ENCODE peak calls at places on chromosomes 5 and 9, in five cellular contexts. R is pancreas, F is upper lobe of right lung, J is heart right ventricle, O is left ventricle myocardium inferior. A is an unnamed sample.

GRCh38 chr5:19492861-19493260 is 495.1 kb downstream of the CDH18 start:
- DNase-seq in J (no peak), F (no peak), O (no peak), R (no peak), A (no peak)

GRCh38 chr5:76529464-76530344 is 93.5 kb downstream of the F2RL2 start:
- DNase-seq in J (no peak), F (no peak), R (no peak), O (no peak), A (no peak)

GRCh38 chr5:150645070-150645700 is 4.7 kb downstream of the SYNPO start:
- DNase-seq in F (no peak), O (peak; percentile 78), R (no peak), J (peak; percentile 81), A (peak; percentile 95)

GRCh38 chr9:7161469-7161868 is 403.7 kb downstream of the KDM4C start:
- DNase-seq in J (no peak), O (no peak), R (no peak), F (no peak), A (no peak)

GRCh38 chr9:110622368-110622767 is 42.8 kb upstream of the SVEP1 start:
- DNase-seq in J (no peak), F (no peak), R (no peak), O (no peak), A (no peak)

GRCh38 chr9:132769895-132770774 is 99.9 kb downstream of the GTF3C4 start:
- DNase-seq in R (peak; percentile 74), F (peak; percentile 87), J (peak; percentile 44), O (peak; percentile 68), A (peak; percentile 84)

GRCh38 chr9:99411068-99411467 is 189.0 kb downstream of the SEC61B start:
- DNase-seq in J (no peak), R (no peak), O (no peak), F (no peak), A (no peak)

GRCh38 chr5:56281489-56282163 is 48.5 kb upstream of the ANKRD55 start:
- DNase-seq in F (no peak), J (no peak), O (no peak), R (no peak), A (no peak)

GRCh38 chr5:38892363-38892762 is 46.6 kb downstream of the OSMR start:
- DNase-seq in O (no peak), R (no peak), F (no peak), J (no peak), A (no peak)

GRCh38 chr5:134141346-134142050 is 27.0 kb downstream of the TCF7 start:
- DNase-seq in J (no peak), F (peak; percentile 46), R (peak; percentile 15), O (no peak), A (no peak)

GRCh38 chr9:129567842-129568559 is 52.9 kb downstream of the C9orf50 start:
- DNase-seq in J (peak; percentile 23), F (peak; percentile 73), R (peak; percentile 58), O (no peak), A (peak; percentile 84)

GRCh38 chr5:95520176-95520575 is 34.6 kb downstream of the SKIC3 start:
- DNase-seq in R (no peak), F (no peak), O (no peak), J (no peak), A (no peak)

GRCh38 chr5:69450116-69450515 is 35.2 kb downstream of the MARVELD2 start:
- DNase-seq in R (no peak), J (no peak), F (no peak), O (no peak), A (no peak)

GRCh38 chr5:131064669-131065371 is 100.2 kb downstream of the HINT1 start:
- DNase-seq in J (no peak), F (no peak), R (no peak), O (no peak), A (no peak)

GRCh38 chr5:66224273-66224672 is 80.2 kb downstream of the SREK1 start:
- DNase-seq in O (no peak), R (no peak), F (no peak), J (no peak), A (no peak)

GRCh38 chr9:108609227-108609894 is 246.4 kb downstream of the ACTL7B start:
- DNase-seq in R (no peak), F (no peak), J (no peak), O (no peak), A (no peak)
- H3K27ac ChIP-seq in R (no peak overlapping the region), F (no peak overlapping the region), J (no peak overlapping the region), O (no peak overlapping the region), A (no peak overlapping the region)

DNA sequence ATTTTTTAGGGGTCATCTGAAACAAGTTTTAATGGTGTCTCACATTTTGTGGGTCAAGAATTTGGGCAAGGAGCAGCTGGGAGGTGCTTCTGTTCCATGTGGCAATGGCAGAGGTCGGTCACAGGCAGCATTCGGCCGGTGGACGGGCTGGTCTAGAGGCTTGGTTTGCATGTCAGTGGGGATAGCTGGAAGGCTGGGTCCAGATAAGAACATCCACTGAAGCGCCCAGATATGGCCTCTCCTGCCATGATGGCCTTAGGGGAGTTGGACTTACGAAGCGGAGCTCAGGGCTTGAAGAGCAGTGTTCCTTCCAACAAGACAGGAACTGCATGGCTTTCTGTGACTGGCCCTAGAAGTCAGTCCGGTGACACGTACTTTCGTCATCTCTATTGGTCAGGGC is 30.3 kb downstream of the LHFPL2 start:
- DNase-seq in J (no peak), O (no peak), R (no peak), F (no peak), A (no peak)
- H3K4me1 ChIP-seq in J (peaks cover 1% of the 10 kb centered on the region), O (no peaks in the 10 kb centered on the region), R (peaks cover 13% of the 10 kb centered on the region), F (no peaks in the 10 kb centered on the region), A (no peaks in the 10 kb centered on the region)

DNA sequence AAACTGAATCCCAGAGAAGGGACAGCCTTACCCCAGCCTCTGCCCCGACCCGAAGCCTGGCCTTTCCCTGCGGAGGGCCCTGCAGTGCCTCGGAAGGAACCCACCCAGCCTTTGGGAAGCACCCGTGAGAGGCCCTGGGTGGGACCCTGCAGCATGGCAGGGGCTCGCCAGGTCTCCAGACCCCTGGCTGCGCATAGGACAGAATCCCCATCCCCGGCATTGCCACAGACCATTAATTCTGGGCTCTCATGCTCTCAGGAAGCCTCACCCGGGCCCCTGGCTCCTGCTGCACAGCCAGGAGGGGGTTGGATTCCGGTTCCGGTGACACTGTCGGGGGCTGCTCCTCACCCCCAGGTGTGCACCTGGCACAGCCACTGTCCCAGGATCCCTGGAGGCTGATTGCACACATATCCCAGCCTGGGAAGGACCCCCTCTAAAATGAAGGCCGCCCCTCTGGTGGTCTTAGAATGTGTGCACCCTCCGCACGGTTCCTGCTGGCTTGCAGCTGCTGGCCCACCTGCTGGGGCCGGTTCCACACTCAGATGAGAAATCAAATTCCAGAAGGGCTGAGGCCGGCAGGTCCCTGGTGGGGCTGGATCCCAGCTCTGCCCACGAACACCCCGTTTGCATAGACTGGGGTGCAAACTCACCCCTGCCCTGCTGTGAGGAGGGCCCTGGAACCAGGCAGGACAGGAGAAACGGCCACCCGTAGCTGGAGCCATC is 4.7 kb downstream of the EGFL7 start:
- DNase-seq in R (no peak), O (no peak), J (no peak), F (no peak), A (no peak)
- H3K4me3 ChIP-seq in R (no peak overlapping the region), O (peak overlapping the region; percentile 81), J (peak overlapping the region; percentile 60), F (peak overlapping the region; percentile 50), A (no peak overlapping the region)

DNA sequence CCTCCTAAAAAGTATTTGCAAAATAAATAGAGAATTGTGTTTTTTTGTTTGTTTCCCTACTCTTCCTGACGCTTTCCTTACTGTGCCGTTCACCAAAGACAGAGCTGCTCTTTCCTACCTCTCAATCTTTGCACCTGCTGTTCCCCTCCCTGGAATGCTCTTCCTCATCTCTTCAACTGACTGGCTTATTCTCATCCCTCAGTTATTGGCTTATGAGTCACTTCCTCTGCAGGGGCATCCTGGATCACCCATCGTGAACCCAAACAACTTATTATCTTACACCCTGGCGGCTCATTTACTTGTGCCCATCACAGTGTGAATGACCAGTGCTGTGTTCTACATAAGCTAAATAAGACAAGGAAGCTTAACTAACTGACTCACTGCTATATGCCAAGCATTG is 36.1 kb upstream of the CCNG1 start:
- DNase-seq in J (no peak), O (no peak), R (no peak), F (no peak), A (no peak)
- H3K27ac ChIP-seq in J (no peak overlapping the region), O (no peak overlapping the region), R (no peak overlapping the region), F (no peak overlapping the region), A (no peak overlapping the region)

DNA sequence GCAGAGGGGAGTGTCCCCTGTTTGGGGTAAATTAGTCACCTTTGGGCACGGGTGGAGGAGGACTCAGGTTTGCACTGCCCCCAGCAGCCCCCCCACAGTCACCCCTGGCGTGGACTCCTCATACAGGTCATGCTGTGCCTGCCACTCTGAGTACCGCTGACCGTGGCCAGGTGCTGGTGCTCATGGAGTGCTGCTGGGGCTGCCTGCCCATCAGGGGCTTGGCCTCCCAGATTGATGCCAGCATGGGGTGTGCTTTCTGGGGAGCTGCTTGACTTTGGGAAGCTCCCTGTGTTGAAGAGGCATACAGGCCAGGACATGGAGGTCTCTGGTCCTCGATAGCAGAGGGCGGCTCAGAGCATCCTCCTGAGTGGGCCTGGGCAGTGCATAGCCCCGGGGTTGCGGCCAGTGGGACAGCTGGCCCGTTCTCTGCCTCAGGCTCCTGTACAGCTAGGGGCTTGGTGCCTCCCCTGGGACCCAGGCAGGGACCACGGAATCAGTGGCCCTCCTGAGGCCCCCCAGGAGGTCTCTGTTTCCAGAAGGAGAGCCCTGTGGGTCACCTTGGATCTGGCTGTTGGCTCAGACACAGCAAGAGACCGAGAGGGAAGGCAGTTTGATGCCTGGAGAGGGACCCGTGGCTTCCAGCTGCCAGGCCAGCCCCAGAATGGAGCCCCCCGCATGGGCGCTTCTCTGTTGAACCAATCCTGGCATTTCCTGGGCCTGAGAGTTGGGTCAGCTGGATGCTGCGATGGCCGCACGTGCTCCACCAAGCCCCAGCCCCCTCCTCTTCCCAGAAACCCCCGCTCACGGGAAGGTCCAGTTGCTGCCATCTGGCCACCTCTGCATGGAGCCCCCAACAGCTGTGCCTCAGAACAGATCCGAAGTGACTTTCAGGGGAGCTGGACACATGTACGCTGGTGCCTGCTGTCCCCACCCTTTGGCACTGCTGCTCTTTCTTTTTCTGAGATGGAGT is 6.1 kb upstream of the AJM1 start:
- DNase-seq in O (peak; percentile 9), J (no peak), F (no peak), R (no peak), A (no peak)
- H3K4me1 ChIP-seq in O (peaks cover 4% of the 10 kb centered on the region), J (peaks cover 3% of the 10 kb centered on the region), F (no peaks in the 10 kb centered on the region), R (peaks cover 7% of the 10 kb centered on the region), A (no peaks in the 10 kb centered on the region)

DNA sequence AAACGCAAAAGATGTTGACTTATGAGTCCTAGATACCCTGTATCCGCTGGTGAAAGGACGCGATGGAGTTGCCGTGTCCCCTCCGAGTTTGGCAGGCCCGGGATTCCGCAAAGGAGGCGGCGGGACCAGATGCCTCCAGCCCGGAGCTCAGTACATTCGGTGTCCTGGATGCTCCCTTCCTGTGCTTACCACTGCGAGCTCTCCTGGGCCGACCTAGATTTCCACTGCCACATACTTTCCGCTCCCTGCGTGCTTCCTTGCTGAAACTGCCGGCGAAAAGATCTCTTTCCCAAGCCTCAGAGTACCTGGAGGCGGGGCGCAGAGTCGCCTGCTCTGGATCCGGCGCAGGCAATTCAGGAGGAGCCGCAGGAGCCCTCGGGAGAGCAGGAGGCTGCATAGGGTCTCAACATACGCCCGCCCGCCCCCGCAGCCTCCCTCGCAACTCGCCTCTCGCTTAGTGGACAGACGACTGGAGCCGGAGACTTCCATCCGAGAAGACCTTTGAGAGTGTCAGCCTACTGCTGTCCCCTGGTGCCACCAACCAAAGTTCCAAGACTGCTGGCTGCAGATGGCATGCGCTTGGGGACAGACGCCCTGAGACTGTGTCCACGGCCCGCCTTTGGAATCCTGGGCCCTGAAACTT is 39.8 kb downstream of the ANXA2R start:
- DNase-seq in J (no peak), F (no peak), O (no peak), R (no peak), A (no peak)
- H3K4me3 ChIP-seq in J (peak overlapping the region; percentile 45), F (peak overlapping the region; percentile 24), O (peak overlapping the region; percentile 58), R (no peak overlapping the region), A (no peak overlapping the region)